ENCODE peak calls at places on chromosomes 3 and 15, in six cellular contexts. M, J, F, C, D and K are unnamed samples.

GRCh38 chr3:102299125-102299877 is 135.5 kb upstream of the ZPLD1 start:
- DNase-seq in C (no peak), D (no peak), J (peak), F (no peak), M (peak), K (no peak)

GRCh38 chr3:161345023-161345422 is 26.3 kb downstream of the SPTSSB start:
- DNase-seq in M (no peak), D (no peak), F (no peak), C (no peak), J (no peak), K (no peak)

GRCh38 chr15:77568960-77569646 is 63.6 kb downstream of the LINGO1 start:
- DNase-seq in J (peak), F (no peak), C (no peak), M (no peak), D (no peak), K (peak)

GRCh38 chr15:33354411-33354810 is 43.6 kb downstream of the RYR3 start:
- DNase-seq in M (no peak), D (no peak), C (no peak), F (no peak), J (no peak), K (no peak)

GRCh38 chr3:47163023-47163989 is 607 bp downstream of the SETD2 start:
- DNase-seq in J (peak), F (peak), C (peak), D (peak), M (peak), K (no peak)

GRCh38 chr15:65576669-65577068 is 34.3 kb downstream of the INTS14 start:
- DNase-seq in F (no peak), M (no peak), C (no peak), J (peak), D (no peak), K (no peak)

GRCh38 chr15:65525622-65526021 is 4.6 kb upstream of the HACD3 start:
- DNase-seq in D (no peak), M (no peak), F (no peak), J (peak), C (no peak), K (no peak)

GRCh38 chr3:13415236-13416001 is 4.7 kb downstream of the NUP210 start:
- DNase-seq in J (no peak), C (no peak), D (no peak), M (no peak), F (no peak), K (no peak)

GRCh38 chr3:124780356-124780755 is 50.1 kb downstream of the UMPS start:
- DNase-seq in M (no peak), F (no peak), C (peak), D (peak), J (no peak), K (no peak)

GRCh38 chr3:113377158-113377557 is 64.1 kb downstream of the CFAP44 start:
- DNase-seq in D (no peak), M (no peak), J (no peak), F (no peak), C (no peak), K (no peak)

GRCh38 chr3:157294444-157294843 is 134.5 kb upstream of the CCNL1 start:
- DNase-seq in F (no peak), J (no peak), M (no peak), D (no peak), C (no peak), K (no peak)

GRCh38 chr15:100718075-100718980 is 115.9 kb downstream of the ASB7 start:
- DNase-seq in F (no peak), M (no peak), C (peak), D (no peak), J (no peak), K (no peak)

GRCh38 chr3:57756528-57757401 is 656 bp downstream of the SLMAP start:
- DNase-seq in F (peak), J (peak), D (peak), C (peak), M (peak), K (no peak)

GRCh38 chr3:50122661-50123391 is 32.3 kb upstream of the SEMA3F start:
- DNase-seq in C (no peak), D (no peak), J (no peak), F (no peak), M (no peak), K (no peak)

GRCh38 chr3:16411450-16411849 is 102.0 kb downstream of the RFTN1 start:
- DNase-seq in J (no peak), C (no peak), F (no peak), M (no peak), D (no peak), K (no peak)

GRCh38 chr3:197491923-197492664 is 63.7 kb downstream of the BDH1 start:
- DNase-seq in C (no peak), J (no peak), M (no peak), F (no peak), D (no peak), K (no peak)

GRCh38 chr3:15860014-15860934 is 62.5 kb upstream of the ANKRD28 start:
- DNase-seq in C (peak), M (peak), J (peak), F (peak), D (no peak), K (peak)

GRCh38 chr3:9834520-9835380 is 9.1 kb downstream of the RPUSD3 start:
- DNase-seq in F (no peak), C (no peak), J (no peak), M (no peak), D (no peak), K (no peak)

GRCh38 chr3:106629215-106629832 is 747.9 kb upstream of the CCDC54 start:
- DNase-seq in F (no peak), J (no peak), M (peak), C (no peak), D (no peak), K (no peak)

GRCh38 chr15:37771462-37771861 is 163.0 kb upstream of the TMCO5A start:
- DNase-seq in C (no peak), M (no peak), D (no peak), J (peak), F (no peak), K (no peak)

GRCh38 chr3:134543113-134543512 is 57.3 kb downstream of the CEP63 start:
- DNase-seq in D (no peak), M (no peak), C (no peak), F (no peak), J (no peak), K (no peak)

GRCh38 chr3:154976072-154976983 is 103.8 kb upstream of the MME start:
- DNase-seq in F (no peak), C (no peak), D (no peak), M (no peak), J (no peak), K (no peak)

GRCh38 chr3:52346623-52347530 is 30.8 kb downstream of the DNAH1 start:
- DNase-seq in J (peak), M (no peak), C (no peak), D (no peak), F (no peak), K (no peak)

GRCh38 chr3:8767667-8768363 is 1.6 kb downstream of the OXTR start:
- DNase-seq in M (peak), F (no peak), J (peak), C (no peak), D (no peak), K (no peak)

DNA sequence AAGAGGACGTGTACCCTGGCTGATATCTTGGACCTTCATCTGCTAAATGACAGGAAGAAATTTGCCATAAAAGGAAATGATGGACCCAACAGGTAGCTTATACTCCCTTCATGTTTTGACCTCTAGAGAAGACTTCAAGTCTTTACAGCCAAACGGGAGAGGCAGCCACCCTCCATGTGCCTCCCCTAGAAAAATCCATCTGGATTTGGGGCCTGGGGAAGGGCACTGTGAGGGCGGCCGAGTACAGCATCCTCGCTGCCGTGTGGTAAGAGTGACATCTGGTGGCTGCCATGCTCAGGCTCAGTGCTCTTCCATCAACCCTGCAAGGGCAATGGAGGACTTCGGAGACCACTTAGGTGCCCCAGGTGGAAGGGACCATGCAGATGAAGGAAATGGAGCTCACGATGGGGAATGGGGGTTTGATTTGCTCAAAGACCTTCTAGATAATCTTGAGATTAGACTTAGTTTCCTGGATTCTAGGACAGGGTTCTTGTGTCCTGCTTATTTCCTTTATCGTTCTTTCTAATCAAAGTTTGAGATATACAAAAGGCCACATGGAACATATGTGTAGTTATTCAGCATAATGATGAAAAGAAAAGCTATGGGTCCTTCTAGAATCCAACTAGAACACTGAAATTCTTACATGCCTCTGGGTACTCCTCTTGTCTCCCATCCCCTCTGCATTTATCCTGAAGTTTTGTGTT is 44.4 kb downstream of the AQP9 start:
- DNase-seq in D (no peak), C (no peak), J (peak), M (no peak), F (peak), K (no peak)
- TF ChIP-seq CTCF in D (peak), C (no peak), J (peak), M (peak), F (no peak), K (no peak)

DNA sequence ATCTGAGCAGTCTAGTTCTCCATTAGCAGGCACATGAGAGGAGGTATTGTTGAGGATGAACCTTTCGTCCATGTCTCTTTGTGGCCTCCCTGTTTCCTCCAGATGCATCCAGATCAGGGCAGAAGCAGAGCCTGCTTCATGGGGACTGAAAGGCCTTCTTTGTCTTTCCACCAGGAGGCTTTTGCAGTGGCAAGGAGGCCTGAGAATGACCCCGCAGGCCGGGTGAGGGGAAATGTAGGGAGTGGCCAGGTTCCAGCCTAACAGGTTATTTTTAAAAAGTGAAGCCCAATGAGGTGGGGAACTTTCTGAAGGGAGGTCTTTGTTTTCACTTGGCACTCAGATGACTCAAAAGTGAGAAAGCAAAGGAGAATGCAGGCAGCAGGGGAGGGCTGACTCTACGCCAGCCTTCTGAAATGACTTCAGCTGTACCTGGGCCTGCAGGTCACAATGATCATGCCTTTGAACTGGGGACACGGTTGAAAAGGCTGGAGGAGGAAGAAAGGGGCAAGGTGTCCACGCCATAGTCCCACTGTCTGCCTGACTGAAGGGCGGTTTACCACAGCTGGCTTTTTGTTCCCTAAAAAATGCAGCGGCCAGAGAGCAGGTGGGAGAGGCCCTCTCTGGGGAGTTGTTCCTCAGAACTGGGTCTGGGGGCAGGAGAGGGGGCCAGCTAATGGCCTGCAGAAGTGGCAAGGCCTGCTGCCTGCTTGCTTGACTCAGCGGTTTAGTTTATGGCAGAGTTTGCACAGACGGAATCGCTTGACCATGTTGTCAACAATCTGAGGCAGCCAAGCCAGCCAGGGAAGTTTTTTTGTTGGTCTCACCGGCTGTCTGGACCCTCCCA is 28.7 kb downstream of the CMTM7 start:
- DNase-seq in J (peak), C (peak), M (peak), F (no peak), D (no peak), K (no peak)
- TF ChIP-seq CTCF in J (peak), C (no peak), M (peak), F (no peak), D (no peak), K (no peak)

GRCh38 chr15:73322665-73323373 is 45.9 kb downstream of the HCN4 start:
- DNase-seq in J (no peak), D (no peak), M (no peak), F (no peak), C (no peak), K (no peak)
- TF ChIP-seq CTCF in J (no peak), D (no peak), M (no peak), F (no peak), C (no peak), K (no peak)

GRCh38 chr3:195196266-195196665 is 74.7 kb downstream of the XXYLT1 start:
- DNase-seq in F (no peak), D (no peak), C (peak), J (peak), M (no peak), K (no peak)

GRCh38 chr3:195198424-195199346 is 72.3 kb downstream of the XXYLT1 start:
- DNase-seq in J (no peak), F (no peak), C (peak), M (no peak), D (no peak), K (no peak)

GRCh38 chr3:195194559-195195161 is 76.3 kb downstream of the XXYLT1 start:
- DNase-seq in F (no peak), D (no peak), J (no peak), M (no peak), C (no peak), K (no peak)

GRCh38 chr3:195197764-195198423 is 73.1 kb downstream of the XXYLT1 start:
- DNase-seq in D (no peak), M (no peak), F (no peak), C (peak), J (peak), K (no peak)

DNA sequence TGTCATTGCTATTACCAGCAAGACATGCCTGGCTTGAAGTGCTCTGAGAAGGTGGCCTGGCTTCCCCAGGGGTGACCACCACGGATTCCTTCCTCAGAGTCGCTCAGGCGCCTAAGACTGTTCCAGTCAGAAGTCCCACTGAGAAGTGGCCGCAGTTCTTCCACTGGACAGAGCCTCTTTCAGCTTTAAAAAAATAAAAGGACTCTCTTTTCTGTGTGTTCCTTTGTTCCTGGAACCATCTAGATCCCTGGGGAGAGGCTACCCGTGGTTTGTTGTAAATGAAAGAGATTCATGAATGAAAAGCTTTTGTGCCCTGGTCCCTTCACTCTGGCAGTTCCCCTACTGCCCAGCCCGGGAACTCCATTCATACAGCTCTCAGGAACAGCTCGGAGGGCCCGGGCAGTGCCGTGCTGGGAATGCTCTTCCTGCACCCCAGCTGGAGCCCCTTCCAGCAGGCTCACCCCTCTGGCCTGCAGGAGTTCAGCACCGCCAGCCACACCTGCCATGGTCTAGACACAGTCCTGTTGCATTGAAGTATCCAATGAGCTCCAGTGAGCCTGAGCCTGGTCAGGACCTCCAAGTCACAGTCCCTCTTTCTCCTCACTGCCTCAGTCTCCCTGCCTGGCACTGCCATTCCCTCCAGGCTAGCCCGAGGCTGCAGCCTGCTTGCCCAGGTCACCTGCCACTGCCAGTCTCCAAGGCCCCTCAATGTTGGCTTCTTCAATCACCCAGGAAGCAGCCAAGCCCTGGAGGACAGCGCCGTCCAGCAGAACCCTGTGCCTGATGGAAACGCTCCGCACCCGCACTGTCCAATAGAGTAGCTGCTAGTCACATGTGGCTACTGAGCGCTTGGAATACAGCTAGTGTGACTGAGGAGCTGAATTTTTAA is 75.4 kb downstream of the XXYLT1 start:
- DNase-seq in C (peak), M (no peak), J (no peak), D (no peak), F (no peak), K (no peak)
- TF ChIP-seq CTCF in C (no peak), M (no peak), J (no peak), D (no peak), F (no peak), K (no peak)

DNA sequence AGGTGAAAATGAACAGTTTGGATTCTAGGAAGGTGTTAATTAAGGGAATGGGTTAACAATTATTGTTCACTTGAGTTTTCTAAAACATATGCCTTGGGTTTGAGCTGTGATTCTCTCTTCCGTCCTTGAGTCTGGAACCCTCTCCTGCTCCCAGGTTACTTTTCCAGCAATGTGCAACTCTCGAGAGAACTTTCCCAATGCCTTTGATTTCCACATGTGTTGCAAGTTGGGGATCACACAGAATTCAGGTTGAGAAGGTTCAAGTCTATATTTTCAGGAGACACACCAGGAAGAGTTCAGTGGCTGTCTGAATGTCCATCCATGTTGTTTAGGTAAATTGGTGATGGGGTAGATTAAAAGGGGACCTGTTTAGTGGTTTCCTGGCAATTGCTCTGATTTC is 48.7 kb downstream of the TNFAIP8L3 start:
- DNase-seq in M (no peak), F (no peak), J (no peak), D (no peak), C (no peak), K (no peak)
- TF ChIP-seq CTCF in M (no peak), F (peak), J (no peak), D (no peak), C (no peak), K (no peak)